ENCODE peak calls at places on chromosomes 12 and 14, in five cellular contexts. U is hypothalamus, C is HCT116, M is NCI-H69, Z is BJ. J is an unnamed sample.

GRCh38 chr12:113906411-113907200 is 59.5 kb downstream of the RBM19 start:
- DNase-seq in U (no peak), C (no peak), M (no peak), Z (no peak), J (no peak)

GRCh38 chr12:28583771-28584261 is 393.6 kb downstream of the CCDC91 start:
- DNase-seq in U (no peak), C (no peak), M (no peak), Z (peak), J (no peak)

GRCh38 chr12:95173392-95174251 is 43.6 kb downstream of the FGD6 start:
- DNase-seq in U (no peak), C (no peak), M (peak), Z (peak), J (no peak)

GRCh38 chr14:65044596-65044959 is 57.7 kb downstream of the MAX start:
- DNase-seq in U (no peak), C (no peak), M (no peak), Z (no peak), J (no peak)

GRCh38 chr12:32087301-32087700 is 19.3 kb upstream of the BICD1 start:
- DNase-seq in U (no peak), C (no peak), M (no peak), Z (no peak), J (no peak)

GRCh38 chr12:49187184-49187583 is 1.7 kb downstream of the TUBA1A start:
- DNase-seq in U (no peak), C (no peak), M (peak), Z (no peak), J (peak)

GRCh38 chr12:85549658-85550057 is 269.6 kb downstream of the ALX1 start:
- DNase-seq in U (no peak), C (no peak), M (peak), Z (no peak), J (no peak)

GRCh38 chr12:47736877-47737676 is 11.8 kb upstream of the ENDOU start:
- DNase-seq in U (peak), C (no peak), M (peak), Z (no peak), J (no peak)

GRCh38 chr12:93780115-93780641 is 103.0 kb downstream of the CRADD start:
- DNase-seq in U (no peak), C (no peak), M (no peak), Z (no peak), J (peak)

GRCh38 chr12:131634037-131634436 is 76.9 kb upstream of the SFSWAP start:
- DNase-seq in U (no peak), C (no peak), M (no peak), Z (no peak), J (no peak)

GRCh38 chr12:131603106-131604033 is 107.5 kb upstream of the SFSWAP start:
- DNase-seq in U (no peak), C (no peak), M (no peak), Z (no peak), J (no peak)

GRCh38 chr12:57745485-57745881 is 644 bp downstream of the TSPAN31 start:
- DNase-seq in U (no peak), C (no peak), M (no peak), Z (no peak), J (no peak)

GRCh38 chr12:54988402-54989054 is 4.0 kb upstream of the TESPA1 start:
- DNase-seq in U (peak), C (no peak), M (peak), Z (no peak), J (peak)

GRCh38 chr14:97878206-97878605 is 1081.0 kb downstream of the VRK1 start:
- DNase-seq in U (no peak), C (no peak), M (no peak), Z (no peak), J (no peak)

GRCh38 chr12:117714203-117714602 is 254.6 kb downstream of the KSR2 start:
- DNase-seq in U (no peak), C (no peak), M (no peak), Z (no peak), J (no peak)

GRCh38 chr12:14394317-14395058 is 29.0 kb downstream of the ATF7IP start:
- DNase-seq in U (no peak), C (peak), M (peak), Z (no peak), J (peak)

GRCh38 chr12:101935769-101936741 is 58.7 kb downstream of the DRAM1 start:
- DNase-seq in U (no peak), C (no peak), M (peak), Z (peak), J (no peak)

GRCh38 chr14:98136019-98136418 is 1136.0 kb downstream of the BCL11B start:
- DNase-seq in U (no peak), C (no peak), M (peak), Z (no peak), J (no peak)

GRCh38 chr14:100765296-100765695 is 38.6 kb downstream of the DLK1 start:
- DNase-seq in U (no peak), C (no peak), M (peak), Z (no peak), J (no peak)

GRCh38 chr12:66269757-66270383 is 32.4 kb upstream of the HELB start:
- DNase-seq in U (no peak), C (peak), M (peak), Z (no peak), J (peak)

GRCh38 chr14:73025544-73025943 is 1.4 kb downstream of the ZFYVE1 start:
- DNase-seq in U (no peak), C (no peak), M (no peak), Z (no peak), J (no peak)

GRCh38 chr12:89244536-89244935 is 107.8 kb downstream of the DUSP6 start:
- DNase-seq in U (no peak), C (no peak), M (peak), Z (no peak), J (no peak)

GRCh38 chr12:40208707-40209106 is 16.1 kb upstream of the LRRK2 start:
- DNase-seq in U (no peak), C (no peak), M (no peak), Z (no peak), J (no peak)

GRCh38 chr12:75591628-75592027 is 80.2 kb upstream of the KRR1 start:
- DNase-seq in U (no peak), C (no peak), M (peak), Z (no peak), J (no peak)

J was measured in dermis microvascular lymphatic vessel endothelial cell.